ENCODE peak calls at places on chromosomes 2 and 18, in seven cellular contexts. Q, F, Z, R, K, S and C are unnamed samples. For H3K4me1, the result is how much of the 10 kb centered on the place peaks cover.

GRCh38 chr2:32752205-32752604 is 124.4 kb downstream of the TTC27 start:
- DNase-seq in Q (no peak), F (no peak), Z (no peak), R (no peak), K (peak), S (no peak), C (no peak)

GRCh38 chr2:112494839-112495238 is 12.9 kb downstream of the TTL start:
- DNase-seq in Q (no peak), F (no peak), Z (no peak), R (no peak), K (no peak), S (no peak), C (no peak)

GRCh38 chr2:189592353-189592984 is 11.9 kb upstream of the SLC40A1 start:
- DNase-seq in Q (no peak), F (no peak), Z (no peak), R (no peak), K (no peak), S (no peak), C (no peak)

GRCh38 chr2:12110074-12110473 is 363.6 kb downstream of the LPIN1 start:
- DNase-seq in Q (no peak), F (no peak), Z (no peak), R (no peak), K (peak), S (no peak), C (no peak)

GRCh38 chr2:159736048-159736447 is 23.7 kb downstream of the MARCHF7 start:
- DNase-seq in Q (no peak), F (no peak), Z (no peak), R (no peak), K (no peak), S (no peak), C (no peak)

GRCh38 chr2:110903548-110903947 is 171.2 kb downstream of the ACOXL start:
- DNase-seq in Q (no peak), F (no peak), Z (no peak), R (peak), K (no peak), S (no peak), C (no peak)

GRCh38 chr18:11392292-11392691 is 217.1 kb upstream of the SLC35G4 start:
- DNase-seq in Q (no peak), F (peak), Z (peak), R (no peak), K (no peak), S (no peak), C (no peak)

GRCh38 chr2:102251042-102251848 is 60.1 kb upstream of the IL1RL1 start:
- DNase-seq in Q (peak), F (peak), Z (peak), R (peak), K (peak), S (peak), C (no peak)

GRCh38 chr18:36511791-36512352 is 214.4 kb downstream of the FHOD3 start:
- DNase-seq in Q (no peak), F (peak), Z (no peak), R (no peak), K (peak), S (no peak), C (no peak)

GRCh38 chr18:79607361-79607930 is 72.2 kb upstream of the CTDP1 start:
- DNase-seq in Q (peak), F (no peak), Z (no peak), R (no peak), K (no peak), S (no peak), C (peak)

GRCh38 chr18:6397931-6398566 is 16.7 kb downstream of the L3MBTL4 start:
- DNase-seq in Q (no peak), F (no peak), Z (peak), R (no peak), K (no peak), S (no peak), C (no peak)

GRCh38 chr2:207746131-207746530 is 23.6 kb downstream of the FZD5 start:
- DNase-seq in Q (peak), F (peak), Z (peak), R (peak), K (peak), S (peak), C (no peak)

GRCh38 chr2:160940699-160941098 is 219.5 kb upstream of the TANK start:
- DNase-seq in Q (no peak), F (no peak), Z (no peak), R (peak), K (peak), S (no peak), C (no peak)

GRCh38 chr2:10196948-10197717 is 74.6 kb downstream of the RRM2 start:
- DNase-seq in Q (no peak), F (no peak), Z (no peak), R (no peak), K (no peak), S (no peak), C (no peak)

GRCh38 chr2:17056236-17056635 is 390.6 kb upstream of the CYRIA start:
- DNase-seq in Q (no peak), F (no peak), Z (peak), R (no peak), K (no peak), S (no peak), C (no peak)

GRCh38 chr2:202831241-202831997 is 40.1 kb downstream of the ICA1L start:
- DNase-seq in Q (no peak), F (peak), Z (peak), R (peak), K (peak), S (peak), C (no peak)

GRCh38 chr2:98479959-98480524 is 35.4 kb downstream of the INPP4A start:
- DNase-seq in Q (peak), F (peak), Z (peak), R (peak), K (peak), S (no peak), C (peak)

GRCh38 chr18:9133225-9133624 is 3.4 kb upstream of the ANKRD12 start:
- DNase-seq in Q (no peak), F (no peak), Z (no peak), R (no peak), K (no peak), S (no peak), C (no peak)

GRCh38 chr2:178258916-178259315 is 64.6 kb downstream of the OSBPL6 start:
- DNase-seq in Q (no peak), F (no peak), Z (no peak), R (no peak), K (no peak), S (no peak), C (no peak)

GRCh38 chr2:160287476-160287875 is 87.4 kb upstream of the ITGB6 start:
- DNase-seq in Q (no peak), F (no peak), Z (no peak), R (no peak), K (peak), S (no peak), C (no peak)

GRCh38 chr2:166516712-166517303 is 22.8 kb upstream of the SCN7A start:
- DNase-seq in Q (no peak), F (peak), Z (peak), R (peak), K (peak), S (no peak), C (no peak)

GRCh38 chr2:96315005-96315399 is 9.7 kb upstream of the SNRNP200 start:
- DNase-seq in Q (no peak), F (no peak), Z (no peak), R (no peak), K (no peak), S (no peak), C (no peak)

GRCh38 chr18:79875531-79875919 is 75.9 kb downstream of the SLC66A2 start:
- DNase-seq in Q (no peak), F (no peak), Z (no peak), R (no peak), K (no peak), S (no peak), C (no peak)

GRCh38 chr18:3069671-3070433 is 56.9 kb upstream of the LPIN2 start:
- DNase-seq in Q (no peak), F (no peak), Z (no peak), R (no peak), K (no peak), S (no peak), C (no peak)

GRCh38 chr2:162266468-162266754 is 23.2 kb upstream of the FAP start:
- DNase-seq in Q (no peak), F (no peak), Z (no peak), R (no peak), K (no peak), S (no peak), C (no peak)

GRCh38 chr18:50277935-50278334 is 3.4 kb downstream of the MBD1 start:
- DNase-seq in Q (no peak), F (no peak), Z (no peak), R (no peak), K (no peak), S (no peak), C (no peak)

GRCh38 chr2:100563407-100564247 is 834 bp downstream of the PDCL3 start:
- DNase-seq in Q (no peak), F (no peak), Z (no peak), R (no peak), K (peak), S (no peak), C (no peak)

GRCh38 chr18:77249583-77250500 is at the start of gene GALR1:
- DNase-seq in Q (no peak), F (no peak), Z (peak), R (no peak), K (no peak), S (no peak), C (no peak)
- H3K4me1 ChIP-seq in Q (under half), F (under half), Z (under half), R (under half), K (under half), S (under half), C (under half)

GRCh38 chr2:9162841-9163240 is 43.8 kb upstream of the ASAP2 start:
- DNase-seq in Q (no peak), F (no peak), Z (no peak), R (no peak), K (no peak), S (no peak), C (no peak)
- H3K4me1 ChIP-seq in Q (under half), F (under half), Z (under half), R (under half), K (under half), S (under half), C (under half)

DNA sequence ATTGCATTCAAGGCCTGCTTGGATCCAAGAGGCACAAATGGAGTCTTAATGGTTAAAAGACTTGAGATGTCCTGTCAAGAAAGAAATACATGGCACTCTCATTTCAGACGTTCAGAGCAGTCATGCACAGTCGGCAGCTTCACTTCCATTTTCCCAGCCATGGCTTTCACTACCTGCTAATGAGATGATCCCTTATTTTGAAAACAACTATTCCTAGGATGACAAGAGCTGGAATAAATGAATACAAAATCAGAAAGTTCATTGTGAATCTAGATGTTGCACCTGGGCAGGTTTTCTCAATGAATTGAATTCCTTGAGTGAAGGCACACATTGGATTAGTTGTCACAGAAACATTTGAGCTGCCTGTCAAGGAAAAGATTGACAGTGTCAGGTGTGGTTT is 25.7 kb downstream of the ABCG5 start:
- DNase-seq in Q (no peak), F (no peak), Z (no peak), R (no peak), K (no peak), S (no peak), C (no peak)
- H3K4me1 ChIP-seq in Q (under half), F (under half), Z (under half), R (under half), K (under half), S (under half), C (under half)

GRCh38 chr18:48600046-48600745 is 61.4 kb downstream of the CTIF start:
- DNase-seq in Q (no peak), F (no peak), Z (no peak), R (no peak), K (no peak), S (no peak), C (no peak)
- H3K4me1 ChIP-seq in Q (under half), F (under half), Z (under half), R (under half), K (under half), S (under half), C (under half)

DNA sequence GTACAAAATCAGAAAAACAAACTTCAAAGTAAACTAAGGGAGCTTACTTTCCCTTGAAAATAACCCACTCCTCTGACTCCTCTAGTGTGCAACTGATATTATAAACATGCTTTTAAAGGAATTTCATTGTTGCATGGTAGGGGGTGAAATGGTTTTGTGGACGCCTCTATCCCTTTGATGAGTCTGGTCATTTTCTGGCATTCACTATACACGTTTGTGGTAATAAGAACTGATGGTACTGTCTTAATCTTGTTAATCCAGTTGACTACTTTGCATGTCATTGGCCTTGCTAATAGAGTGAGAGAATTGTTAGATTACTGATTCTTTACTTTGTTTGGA is 2.8 kb downstream of the INSIG2 start:
- DNase-seq in Q (no peak), F (no peak), Z (no peak), R (no peak), K (no peak), S (no peak), C (no peak)
- H3K4me1 ChIP-seq in Q (under half), F (under half), Z (under half), R (under half), K (under half), S (under half), C (under half)

GRCh38 chr2:20212871-20213503 is 11.9 kb downstream of the SDC1 start:
- DNase-seq in Q (peak), F (peak), Z (no peak), R (peak), K (no peak), S (no peak), C (peak)
- H3K4me1 ChIP-seq in Q (under half), F (under half), Z (under half), R (under half), K (under half), S (half or more), C (half or more)

DNA sequence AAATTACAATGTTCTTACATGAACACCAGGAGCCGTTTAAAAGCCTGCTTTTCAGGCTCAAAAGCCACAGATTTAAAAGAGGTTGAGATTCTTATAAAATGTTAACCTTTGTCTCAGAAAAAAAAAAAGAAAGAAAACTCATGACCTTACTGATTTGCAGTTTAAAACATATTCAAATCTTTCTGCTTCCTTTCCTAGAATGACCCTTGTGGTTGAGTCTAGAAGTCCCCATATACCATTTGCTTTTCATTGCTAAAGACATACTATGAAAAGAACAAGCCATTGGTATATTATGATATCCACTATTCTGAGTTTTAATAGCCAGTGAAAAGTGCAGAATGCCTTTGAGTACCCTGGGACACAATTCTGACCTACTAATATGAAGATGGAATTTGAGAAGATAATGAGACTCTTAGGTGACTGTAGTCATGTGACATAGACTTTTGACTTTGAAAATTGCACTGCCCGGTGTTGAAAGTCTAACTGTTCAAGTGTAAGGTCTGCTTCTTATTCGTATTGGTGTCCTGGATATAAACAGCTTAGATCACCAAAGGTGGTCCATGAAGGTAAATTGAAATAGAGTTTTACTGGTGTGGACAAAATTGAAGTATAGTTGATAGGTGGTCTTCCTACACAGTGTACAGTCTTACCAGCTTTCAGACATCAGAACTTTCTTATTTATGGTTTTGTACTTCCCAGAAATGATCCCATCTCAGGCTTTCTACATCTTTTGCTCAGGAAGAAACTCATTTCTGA is 117.0 kb downstream of the DOCK10 start:
- DNase-seq in Q (no peak), F (no peak), Z (no peak), R (no peak), K (no peak), S (no peak), C (no peak)
- H3K4me1 ChIP-seq in Q (under half), F (under half), Z (under half), R (under half), K (under half), S (under half), C (under half)

DNA sequence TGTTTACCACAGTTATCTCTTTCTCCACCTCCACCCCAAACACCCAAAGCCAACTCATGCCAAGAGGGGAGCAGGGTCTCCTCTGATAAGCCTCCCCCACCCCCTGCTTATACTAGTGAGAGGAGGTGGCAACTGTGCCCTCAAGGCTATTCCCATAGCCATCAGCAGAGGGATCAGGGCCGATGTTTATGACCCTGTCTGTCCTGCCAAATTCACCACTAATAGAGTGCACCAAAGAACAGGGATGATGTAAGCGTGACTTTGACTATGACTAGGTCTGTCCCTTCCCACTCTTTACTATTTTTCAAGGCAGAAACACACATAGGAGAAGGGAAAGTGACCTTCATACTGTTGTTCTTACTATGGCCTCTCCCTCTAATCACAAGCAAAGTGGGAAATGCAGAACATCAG is 74.6 kb downstream of the CLHC1 start:
- DNase-seq in Q (no peak), F (no peak), Z (no peak), R (no peak), K (peak), S (no peak), C (no peak)
- H3K4me1 ChIP-seq in Q (under half), F (under half), Z (under half), R (half or more), K (half or more), S (under half), C (under half)